ENCODE peak calls at places on chromosomes 1 and 21, in five cellular contexts. D, U, K, A and Q are unnamed samples.

GRCh38 chr1:165355977-165356811 is at the start of gene LMX1A:
- DNase-seq in D (no peak), U (peak), K (peak), A (peak), Q (peak)

GRCh38 chr1:1630965-1631792 is 794 bp upstream of the MMP23B start:
- DNase-seq in D (no peak), U (peak), K (peak), A (peak), Q (no peak)

GRCh38 chr1:78073441-78073840 is 27.7 kb downstream of the GIPC2 start:
- DNase-seq in D (no peak), U (no peak), K (no peak), A (no peak), Q (no peak)

GRCh38 chr1:240998441-240999015 is 358.5 kb downstream of the RGS7 start:
- DNase-seq in D (no peak), U (no peak), K (no peak), A (no peak), Q (no peak)

GRCh38 chr1:227428803-227429202 is 110.5 kb upstream of the CDC42BPA start:
- DNase-seq in D (no peak), U (peak), K (peak), A (peak), Q (no peak)

GRCh38 chr1:220726634-220727033 is 21.5 kb upstream of the MTARC2 start:
- DNase-seq in D (no peak), U (no peak), K (no peak), A (no peak), Q (no peak)

GRCh38 chr1:17976843-17977242 is 130.8 kb upstream of the IGSF21 start:
- DNase-seq in D (no peak), U (no peak), K (no peak), A (no peak), Q (no peak)

GRCh38 chr1:24391882-24392603 is 21.5 kb downstream of the STPG1 start:
- DNase-seq in D (peak), U (peak), K (peak), A (peak), Q (peak)

GRCh38 chr1:236051107-236051885 is 13.6 kb downstream of the NID1 start:
- DNase-seq in D (no peak), U (peak), K (no peak), A (no peak), Q (no peak)

GRCh38 chr1:73637275-73637674 is 560.7 kb downstream of the LRRIQ3 start:
- DNase-seq in D (no peak), U (no peak), K (no peak), A (no peak), Q (no peak)

GRCh38 chr21:25568230-25568629 is 39.1 kb downstream of the MRPL39 start:
- DNase-seq in D (no peak), U (peak), K (peak), A (peak), Q (no peak)

GRCh38 chr1:200260587-200261335 is 149.1 kb downstream of the ZNF281 start:
- DNase-seq in D (no peak), U (no peak), K (no peak), A (no peak), Q (no peak)

GRCh38 chr1:2104621-2105427 is 54.6 kb downstream of the PRKCZ start:
- DNase-seq in D (no peak), U (no peak), K (no peak), A (no peak), Q (no peak)

GRCh38 chr1:224831501-224831900 is 98.0 kb upstream of the DNAH14 start:
- DNase-seq in D (no peak), U (peak), K (no peak), A (no peak), Q (no peak)

GRCh38 chr1:42847111-42847580 is 733 bp downstream of the ZNF691 start:
- DNase-seq in D (no peak), U (no peak), K (no peak), A (no peak), Q (no peak)

GRCh38 chr1:34053660-34054059 is 111.4 kb downstream of the CSMD2 start:
- DNase-seq in D (no peak), U (no peak), K (no peak), A (no peak), Q (no peak)

GRCh38 chr1:100445565-100445964 is 92.4 kb upstream of the GPR88 start:
- DNase-seq in D (no peak), U (no peak), K (no peak), A (no peak), Q (no peak)

GRCh38 chr1:68049941-68050878 is at the start of gene DIRAS3:
- DNase-seq in D (no peak), U (peak), K (peak), A (no peak), Q (no peak)

GRCh38 chr1:15852036-15852827 is 4.7 kb downstream of the SPEN start:
- DNase-seq in D (no peak), U (no peak), K (no peak), A (no peak), Q (no peak)

GRCh38 chr1:109530457-109531204 is 9.0 kb upstream of the GPR61 start:
- DNase-seq in D (no peak), U (no peak), K (no peak), A (no peak), Q (no peak)

GRCh38 chr1:244460195-244460594 is 878 bp upstream of the CATSPERE start:
- DNase-seq in D (no peak), U (peak), K (no peak), A (no peak), Q (no peak)

GRCh38 chr1:191541741-191542140 is 616.5 kb upstream of the RGS18 start:
- DNase-seq in D (no peak), U (no peak), K (no peak), A (no peak), Q (no peak)

DNA sequence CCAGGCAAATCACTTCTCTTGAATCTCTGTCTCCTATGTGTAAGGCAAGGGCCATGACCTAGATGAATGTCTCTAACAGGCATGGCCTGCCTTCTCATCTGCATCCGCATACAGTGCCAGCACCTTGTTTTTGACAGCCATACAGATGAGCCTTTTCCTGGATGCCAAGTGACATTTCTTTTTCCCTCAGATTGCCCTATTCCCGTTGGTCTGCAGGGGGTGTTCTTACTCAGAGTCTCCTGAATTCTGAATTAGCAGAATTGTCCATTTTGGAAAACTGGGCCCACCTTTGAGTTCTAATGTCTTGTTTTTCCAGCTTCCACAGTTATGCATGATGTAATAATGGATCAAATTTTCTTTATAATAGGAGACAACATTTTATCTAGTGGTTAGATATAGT is 88.0 kb upstream of the ADAR start:
- DNase-seq in D (no peak), U (peak), K (no peak), A (no peak), Q (no peak)
- TF ChIP-seq CTCF in D (no peak), U (peak), K (no peak), A (no peak), Q (no peak)

GRCh38 chr1:203281033-203281432 is 24.3 kb upstream of the BTG2 start:
- DNase-seq in D (no peak), U (no peak), K (no peak), A (no peak), Q (no peak)
- TF ChIP-seq CTCF in D (no peak), U (no peak), K (no peak), A (no peak), Q (no peak)

DNA sequence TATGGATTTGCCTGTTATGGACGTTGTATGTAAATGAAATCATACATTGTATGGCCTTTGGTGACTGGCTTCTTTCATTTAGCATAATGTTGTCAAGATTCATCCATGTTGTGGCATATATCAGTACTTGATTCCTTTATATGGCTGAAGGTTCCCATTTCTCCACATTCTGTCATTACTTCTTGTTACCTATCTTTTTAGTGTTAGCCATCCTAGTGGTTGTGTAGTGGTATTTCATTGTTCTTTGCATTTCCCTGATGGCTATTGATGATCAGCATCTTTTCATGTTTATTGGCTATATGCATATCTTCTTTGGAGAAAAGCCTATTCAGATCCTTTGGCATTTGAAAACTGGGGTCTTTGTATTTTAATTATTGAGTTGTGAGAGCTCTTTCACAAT is 39.8 kb upstream of the PODN start:
- DNase-seq in D (no peak), U (no peak), K (no peak), A (no peak), Q (no peak)
- TF ChIP-seq CTCF in D (no peak), U (no peak), K (no peak), A (no peak), Q (no peak)

GRCh38 chr1:177913762-177914540 is 55.9 kb downstream of the SEC16B start:
- DNase-seq in D (no peak), U (peak), K (peak), A (peak), Q (no peak)
- TF ChIP-seq CTCF in D (peak), U (peak), K (peak), A (peak), Q (no peak)

DNA sequence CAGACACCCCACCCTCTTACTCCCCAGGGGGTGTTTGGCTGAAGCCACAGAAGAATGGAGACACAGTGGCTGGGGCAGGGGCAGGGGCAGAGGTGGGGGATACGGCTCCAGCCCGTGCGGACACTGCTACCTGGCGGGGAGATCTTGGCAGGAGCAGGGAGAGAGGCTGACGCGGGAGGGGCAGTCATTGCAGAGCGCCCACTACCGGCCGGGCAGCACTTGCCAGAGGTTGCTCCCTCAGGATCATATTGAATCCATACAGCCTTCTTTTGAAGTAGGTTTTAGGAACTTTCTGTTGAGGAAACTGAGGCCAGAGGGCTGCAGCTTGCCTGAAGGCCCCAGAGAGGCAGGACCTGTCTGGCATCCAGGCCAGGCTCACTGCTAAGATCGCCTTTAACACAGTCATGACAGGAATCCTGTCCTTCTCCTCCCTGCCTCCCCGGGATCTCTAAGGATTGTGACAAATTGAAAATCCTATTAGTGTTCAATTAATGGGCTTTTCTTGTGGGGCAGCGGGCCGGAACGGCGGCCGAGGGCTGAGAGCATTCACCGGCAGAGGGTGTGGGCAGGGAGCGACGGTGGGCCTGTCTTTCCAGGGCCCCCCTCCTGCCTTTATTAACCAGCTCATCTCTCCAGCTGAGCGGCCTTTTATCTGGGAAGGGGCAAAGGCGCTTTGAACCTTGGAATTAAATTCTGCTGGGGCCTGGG is 65.5 kb upstream of the WNT4 start:
- DNase-seq in D (no peak), U (no peak), K (no peak), A (no peak), Q (no peak)
- TF ChIP-seq CTCF in D (no peak), U (no peak), K (no peak), A (peak), Q (no peak)